ENCODE peak calls at places on chromosomes 12 and 14, in four cellular contexts. B is brain microvascular endothelial cell, N is HCT116, T is upper lobe of left lung. F is an unnamed sample.

GRCh38 chr12:131672941-131673330 is 38.0 kb upstream of the SFSWAP start:
- DNase-seq in N (no peak), T (peak; percentile 57), B (no peak), F (no peak)

GRCh38 chr12:15350643-15351042 is 28.3 kb downstream of the PTPRO start:
- DNase-seq in N (no peak), B (no peak), T (no peak), F (no peak)

GRCh38 chr12:123808167-123808566 is 46.1 kb downstream of the DNAH10 start:
- DNase-seq in T (no peak), B (peak; percentile 25), N (peak; percentile 6), F (no peak)

GRCh38 chr12:41514907-41515306 is 326.8 kb downstream of the PDZRN4 start:
- DNase-seq in B (no peak), T (no peak), N (peak; percentile 2), F (no peak)

GRCh38 chr14:92652413-92653151 is 95.8 kb downstream of the LGMN start:
- DNase-seq in N (no peak), B (no peak), T (no peak), F (no peak)

GRCh38 chr12:78096909-78097597 is 266.4 kb downstream of the NAV3 start:
- DNase-seq in N (no peak), B (peak; percentile 33), T (no peak), F (no peak)

GRCh38 chr12:121534495-121535148 is 46.2 kb downstream of the KDM2B start:
- DNase-seq in N (no peak), T (no peak), B (no peak), F (no peak)

GRCh38 chr12:70747445-70747844 is 110.2 kb upstream of the PTPRB start:
- DNase-seq in T (no peak), B (no peak), N (no peak), F (no peak)

GRCh38 chr14:49467091-49467490 is 119.1 kb downstream of the RPS29 start:
- DNase-seq in T (no peak), N (no peak), B (no peak), F (no peak)

DNA sequence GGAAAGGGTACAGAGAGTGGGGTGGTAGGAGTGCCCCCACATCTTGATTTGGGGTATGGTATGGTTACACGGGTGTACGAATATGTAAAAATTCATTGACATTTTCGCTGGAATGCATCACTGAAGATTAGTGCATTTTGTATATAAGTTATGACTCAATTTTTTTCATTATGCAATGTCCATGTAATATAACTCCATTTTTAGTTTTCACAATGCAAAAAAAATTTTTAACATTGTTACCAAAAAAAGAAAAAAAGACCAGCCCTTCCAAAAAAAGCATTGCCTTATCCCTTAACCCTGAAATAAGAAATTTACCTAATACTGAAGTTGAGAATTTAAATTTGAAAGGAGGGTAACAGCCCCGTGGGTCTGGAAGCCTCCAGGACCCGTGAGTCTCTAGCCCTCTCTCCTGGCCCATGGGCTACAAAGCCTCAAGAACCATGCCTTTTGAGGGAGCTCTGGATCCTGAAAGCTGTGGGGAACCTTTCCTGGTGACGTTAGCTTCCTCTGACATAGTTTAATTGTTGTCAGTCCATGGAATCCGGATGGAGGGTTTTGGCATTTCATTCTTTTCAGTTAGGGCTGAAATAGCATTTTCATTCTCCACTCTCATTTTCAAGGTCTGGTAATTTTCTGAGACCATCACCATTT is 55.6 kb upstream of the ACTN1 start:
- DNase-seq in T (no peak), N (no peak), B (peak; percentile 65), F (no peak)
- TF ChIP-seq CTCF in T (no peak), N (no peak), B (peak; percentile 40), F (no peak)

GRCh38 chr12:26273811-26274210 is 78.4 kb downstream of the SSPN start:
- DNase-seq in B (no peak), T (no peak), N (no peak), F (no peak)
- H3K27ac ChIP-seq in B (peak overlapping the region; percentile 98), T (peak overlapping the region; percentile 59), N (no peak overlapping the region), F (peak overlapping the region; percentile 90)

GRCh38 chr12:102484017-102484731 is 3.8 kb upstream of the IGF1 start:
- DNase-seq in B (peak; percentile 47), N (peak; percentile 34), T (no peak), F (no peak)
- H3K4me3 ChIP-seq in B (peak overlapping the region; percentile 44), N (no peak overlapping the region), T (peak overlapping the region; percentile 30), F (no peak overlapping the region)

GRCh38 chr14:53401646-53402045 is 248.5 kb upstream of the DDHD1 start:
- DNase-seq in B (peak; percentile 9), T (no peak), N (no peak), F (no peak)

GRCh38 chr14:53399057-53399456 is 245.9 kb upstream of the DDHD1 start:
- DNase-seq in N (peak; percentile 22), B (peak; percentile 82), T (no peak), F (no peak)
- TF ChIP-seq CTCF in N (peak; percentile 51), B (peak; percentile 60), T (no peak), F (no peak)

DNA sequence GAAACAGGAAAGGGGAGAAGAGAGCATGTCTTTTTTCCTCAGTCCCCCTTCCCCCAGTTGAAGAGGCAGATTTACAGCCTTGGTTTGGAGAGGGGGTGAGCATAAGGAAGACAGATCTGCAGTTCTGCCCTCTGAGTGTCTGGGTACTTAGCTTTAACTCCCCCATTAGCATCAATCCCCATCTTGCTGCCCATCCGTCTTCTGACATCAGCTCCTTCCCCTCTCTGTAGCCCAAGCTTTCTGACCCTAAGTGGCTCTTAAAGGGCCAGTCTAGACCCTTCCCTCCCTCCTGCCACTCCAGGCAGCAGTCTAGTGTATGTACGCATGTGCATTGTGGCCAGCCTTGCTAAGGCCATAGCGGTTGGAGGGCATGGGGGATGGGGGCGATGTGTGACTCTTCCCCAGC is 7.3 kb downstream of the GPR84 start:
- DNase-seq in T (no peak), N (no peak), B (no peak), F (no peak)
- H3K27ac ChIP-seq in T (no peak overlapping the region), N (no peak overlapping the region), B (no peak overlapping the region), F (peak overlapping the region; percentile 92)

GRCh38 chr14:101709962-101710891 is 51.3 kb upstream of the PPP2R5C start:
- DNase-seq in T (no peak), B (no peak), N (peak; percentile 24), F (no peak)
- H3K4me3 ChIP-seq in T (no peak overlapping the region), B (no peak overlapping the region), N (no peak overlapping the region), F (no peak overlapping the region)

F was measured in vagina.